ENCODE peak calls at places on chromosomes 12 and 14, in six cellular contexts. J, Y, H, C, Z and V are unnamed samples.

GRCh38 chr12:65532162-65532561 is 253.7 kb downstream of the MSRB3 start:
- DNase-seq in J (peak; percentile 93), Y (no peak), H (no peak), C (no peak), Z (peak; percentile 86), V (no peak)

GRCh38 chr12:99111600-99111999 is 466.5 kb downstream of the APAF1 start:
- DNase-seq in J (no peak), Y (peak; percentile 86), H (no peak), C (no peak), Z (no peak), V (no peak)

GRCh38 chr12:30100736-30101135 is 317.0 kb upstream of the TMTC1 start:
- DNase-seq in J (no peak), Y (no peak), H (no peak), C (no peak), Z (no peak), V (no peak)

GRCh38 chr12:45435945-45436710 is 220.2 kb downstream of the ANO6 start:
- DNase-seq in J (no peak), Y (no peak), H (no peak), C (no peak), Z (peak; percentile 10), V (no peak)

GRCh38 chr12:13152281-13152680 is 44.2 kb upstream of the EMP1 start:
- DNase-seq in J (no peak), Y (no peak), H (no peak), C (no peak), Z (no peak), V (no peak)

GRCh38 chr12:78210894-78211302 is 380.2 kb downstream of the NAV3 start:
- DNase-seq in J (peak; percentile 90), Y (no peak), H (no peak), C (peak; percentile 78), Z (peak; percentile 89), V (no peak)

GRCh38 chr12:11730299-11731041 is 81.0 kb downstream of the ETV6 start:
- DNase-seq in J (no peak), Y (no peak), H (no peak), C (no peak), Z (no peak), V (no peak)

GRCh38 chr12:52699960-52700359 is 3.4 kb downstream of the KRT77 start:
- DNase-seq in J (no peak), Y (no peak), H (no peak), C (no peak), Z (no peak), V (no peak)

GRCh38 chr12:57080855-57081254 is 2.3 kb upstream of the NEMP1 start:
- DNase-seq in J (no peak), Y (no peak), H (no peak), C (no peak), Z (no peak), V (no peak)

GRCh38 chr12:118980407-118981014 is 830 bp upstream of the SRRM4 start:
- DNase-seq in J (no peak), Y (peak; percentile 39), H (no peak), C (no peak), Z (no peak), V (no peak)

GRCh38 chr12:9796346-9796745 is 30.9 kb upstream of the KLRF1 start:
- DNase-seq in J (no peak), Y (no peak), H (no peak), C (no peak), Z (no peak), V (no peak)

GRCh38 chr14:24289649-24290283 is 9.8 kb downstream of the DHRS1 start:
- DNase-seq in J (no peak), Y (no peak), H (no peak), C (no peak), Z (no peak), V (no peak)

GRCh38 chr14:38316922-38317321 is 61.0 kb upstream of the CLEC14A start:
- DNase-seq in J (no peak), Y (no peak), H (no peak), C (no peak), Z (no peak), V (no peak)

GRCh38 chr12:67444542-67444941 is 175.4 kb downstream of the CAND1 start:
- DNase-seq in J (no peak), Y (no peak), H (no peak), C (no peak), Z (no peak), V (no peak)

GRCh38 chr14:85617799-85618198 is 87.9 kb downstream of the FLRT2 start:
- DNase-seq in J (peak; percentile 83), Y (no peak), H (no peak), C (no peak), Z (no peak), V (no peak)

GRCh38 chr12:71581206-71581605 is 82.4 kb downstream of the ZFC3H1 start:
- DNase-seq in J (no peak), Y (no peak), H (no peak), C (peak; percentile 71), Z (no peak), V (no peak)

GRCh38 chr12:46267618-46268348 is 1.1 kb downstream of the SLC38A1 start:
- DNase-seq in J (peak; percentile 60), Y (peak; percentile 80), H (peak; percentile 16), C (no peak), Z (peak; percentile 38), V (no peak)

GRCh38 chr12:7015555-7016370 is 2.5 kb downstream of the LPCAT3 start:
- DNase-seq in J (peak; percentile 6), Y (no peak), H (no peak), C (no peak), Z (peak; percentile 8), V (no peak)

GRCh38 chr14:75295061-75295461 is 16.4 kb downstream of the FOS start:
- DNase-seq in J (peak; percentile 87), Y (no peak), H (no peak), C (no peak), Z (peak; percentile 56), V (peak; percentile 91)

GRCh38 chr12:66438601-66439000 is 136.3 kb downstream of the HELB start:
- DNase-seq in J (peak; percentile 41), Y (no peak), H (no peak), C (peak; percentile 57), Z (peak; percentile 68), V (no peak)

GRCh38 chr12:109503611-109504010 is 26.2 kb downstream of the UBE3B start:
- DNase-seq in J (no peak), Y (no peak), H (no peak), C (no peak), Z (no peak), V (no peak)

GRCh38 chr14:49767473-49768300 is at the start of gene KLHDC2:
- DNase-seq in J (peak; percentile 90), Y (peak; percentile 87), H (peak; percentile 87), C (peak; percentile 78), Z (peak; percentile 92), V (peak; percentile 91)

GRCh38 chr14:68911594-68912227 is 67.4 kb downstream of the ACTN1 start:
- DNase-seq in J (peak; percentile 81), Y (peak; percentile 84), H (peak; percentile 59), C (peak; percentile 57), Z (peak; percentile 65), V (no peak)

GRCh38 chr12:94565683-94566082 is 84.7 kb downstream of the TMCC3 start:
- DNase-seq in J (no peak), Y (no peak), H (no peak), C (no peak), Z (no peak), V (no peak)

GRCh38 chr12:67269632-67270578 is 747 bp downstream of the CAND1 start:
- DNase-seq in J (peak; percentile 32), Y (peak; percentile 59), H (peak; percentile 33), C (peak; percentile 13), Z (peak; percentile 35), V (peak; percentile 80)

GRCh38 chr12:56687225-56688128 is 607 bp downstream of the PTGES3 start:
- DNase-seq in J (peak; percentile 45), Y (peak; percentile 58), H (peak; percentile 57), C (peak; percentile 14), Z (peak; percentile 34), V (peak; percentile 82)

GRCh38 chr12:30810918-30811317 is 56.2 kb upstream of the CAPRIN2 start:
- DNase-seq in J (no peak), Y (no peak), H (no peak), C (no peak), Z (no peak), V (no peak)

GRCh38 chr14:104080557-104081492 is 4.7 kb upstream of the ASPG start:
- DNase-seq in J (no peak), Y (no peak), H (no peak), C (no peak), Z (no peak), V (no peak)

GRCh38 chr14:52563120-52563519 is 10.5 kb downstream of the GPR137C start:
- DNase-seq in J (peak; percentile 72), Y (no peak), H (no peak), C (peak; percentile 19), Z (peak; percentile 31), V (no peak)

GRCh38 chr12:4707306-4707705 is 12.9 kb upstream of the GALNT8 start:
- DNase-seq in J (no peak), Y (no peak), H (no peak), C (no peak), Z (no peak), V (no peak)